ENCODE peak calls at places on chromosome 22, in eight cellular contexts. V is nephron progenitor cell; D is CD4-positive, alpha-beta T cell; M is BE2C; O is body of pancreas; W is stomach; B is CD8-positive, alpha-beta T cell; L is transverse colon. S is an unnamed sample.
A peak's percentile ranks its signal among the peaks of the same experiment; 100 is the strongest.

GRCh38 chr22:23722724-23723123 is 28.2 kb downstream of the ZNF70 start:
- DNase-seq in V (no peak), D (no peak), M (no peak), O (no peak), W (no peak), B (no peak), L (no peak), S (no peak)

GRCh38 chr22:42177891-42178336 is 47.3 kb upstream of the CYP2D6 start:
- DNase-seq in V (no peak), D (no peak), M (no peak), O (peak; percentile 35), W (no peak), B (no peak), L (no peak), S (no peak)

GRCh38 chr22:43375951-43376455 is 32.8 kb upstream of the SCUBE1 start:
- DNase-seq in V (no peak), D (no peak), M (no peak), O (no peak), W (no peak), B (no peak), L (no peak), S (no peak)

GRCh38 chr22:44795701-44796630 is 43.6 kb downstream of the ARHGAP8 start:
- DNase-seq in V (no peak), D (no peak), M (no peak), O (no peak), W (no peak), B (no peak), L (no peak), S (no peak)

GRCh38 chr22:32761251-32761903 is 40.1 kb upstream of the TIMP3 start:
- DNase-seq in V (no peak), D (no peak), M (no peak), O (no peak), W (no peak), B (no peak), L (no peak), S (no peak)

GRCh38 chr22:41915035-41915782 is at the start of gene SHISA8:
- DNase-seq in V (peak; percentile 74), D (peak; percentile 62), M (peak; percentile 60), O (peak; percentile 65), W (peak; percentile 67), B (peak; percentile 32), L (peak; percentile 64), S (peak; percentile 56)

GRCh38 chr22:37681001-37681424 is 5.1 kb upstream of the NOL12 start:
- DNase-seq in V (no peak), D (no peak), M (no peak), O (no peak), W (no peak), B (no peak), L (no peak), S (no peak)

GRCh38 chr22:39444247-39444800 is 12.5 kb upstream of the MGAT3 start:
- DNase-seq in V (no peak), D (no peak), M (no peak), O (no peak), W (no peak), B (no peak), L (no peak), S (no peak)

GRCh38 chr22:30777589-30777988 is 82.9 kb downstream of the OSBP2 start:
- DNase-seq in V (no peak), D (no peak), M (no peak), O (no peak), W (no peak), B (no peak), L (no peak), S (no peak)

GRCh38 chr22:32567544-32567943 is 92.9 kb downstream of the FBXO7 start:
- DNase-seq in V (no peak), D (no peak), M (no peak), O (no peak), W (no peak), B (no peak), L (no peak), S (no peak)

GRCh38 chr22:43397766-43398165 is 14.0 kb upstream of the MPPED1 start:
- DNase-seq in V (no peak), D (no peak), M (no peak), O (no peak), W (no peak), B (no peak), L (no peak), S (no peak)

GRCh38 chr22:37303821-37304274 is 21.5 kb downstream of the CYTH4 start:
- DNase-seq in V (no peak), D (no peak), M (peak; percentile 49), O (no peak), W (no peak), B (no peak), L (no peak), S (no peak)

GRCh38 chr22:32324505-32325415 is 32.9 kb upstream of the RFPL3 start:
- DNase-seq in V (no peak), D (no peak), M (no peak), O (no peak), W (peak; percentile 21), B (no peak), L (no peak), S (no peak)

GRCh38 chr22:32785636-32786418 is 15.7 kb upstream of the TIMP3 start:
- DNase-seq in V (no peak), D (no peak), M (no peak), O (no peak), W (no peak), B (no peak), L (no peak), S (no peak)

GRCh38 chr22:38549106-38549884 is 20.7 kb downstream of the DMC1 start:
- DNase-seq in V (no peak), D (no peak), M (no peak), O (no peak), W (no peak), B (no peak), L (no peak), S (no peak)

GRCh38 chr22:25896098-25896497 is 154.1 kb downstream of the MYO18B start:
- DNase-seq in V (no peak), D (no peak), M (no peak), O (no peak), W (no peak), B (no peak), L (no peak), S (no peak)
- TF ChIP-seq CTCF in V (no peak), D (no peak), M (peak; percentile 47), O (no peak), W (no peak), B (no peak), L (no peak), S (no peak)

GRCh38 chr22:34301569-34301968 is 381.3 kb upstream of the LARGE1 start:
- DNase-seq in V (no peak), D (no peak), M (no peak), O (no peak), W (no peak), B (no peak), L (no peak), S (no peak)
- TF ChIP-seq CTCF in V (no peak), D (no peak), M (no peak), O (no peak), W (no peak), B (no peak), L (no peak), S (no peak)

GRCh38 chr22:36277482-36278291 is 24.8 kb downstream of the APOL1 start:
- DNase-seq in V (peak; percentile 61), D (peak; percentile 45), M (peak; percentile 60), O (peak; percentile 69), W (peak; percentile 65), B (peak; percentile 44), L (peak; percentile 68), S (no peak)
- TF ChIP-seq CTCF in V (peak; percentile 67), D (peak; percentile 72), M (peak; percentile 74), O (peak; percentile 67), W (peak; percentile 87), B (peak; percentile 73), L (peak; percentile 81), S (peak; percentile 75)

DNA sequence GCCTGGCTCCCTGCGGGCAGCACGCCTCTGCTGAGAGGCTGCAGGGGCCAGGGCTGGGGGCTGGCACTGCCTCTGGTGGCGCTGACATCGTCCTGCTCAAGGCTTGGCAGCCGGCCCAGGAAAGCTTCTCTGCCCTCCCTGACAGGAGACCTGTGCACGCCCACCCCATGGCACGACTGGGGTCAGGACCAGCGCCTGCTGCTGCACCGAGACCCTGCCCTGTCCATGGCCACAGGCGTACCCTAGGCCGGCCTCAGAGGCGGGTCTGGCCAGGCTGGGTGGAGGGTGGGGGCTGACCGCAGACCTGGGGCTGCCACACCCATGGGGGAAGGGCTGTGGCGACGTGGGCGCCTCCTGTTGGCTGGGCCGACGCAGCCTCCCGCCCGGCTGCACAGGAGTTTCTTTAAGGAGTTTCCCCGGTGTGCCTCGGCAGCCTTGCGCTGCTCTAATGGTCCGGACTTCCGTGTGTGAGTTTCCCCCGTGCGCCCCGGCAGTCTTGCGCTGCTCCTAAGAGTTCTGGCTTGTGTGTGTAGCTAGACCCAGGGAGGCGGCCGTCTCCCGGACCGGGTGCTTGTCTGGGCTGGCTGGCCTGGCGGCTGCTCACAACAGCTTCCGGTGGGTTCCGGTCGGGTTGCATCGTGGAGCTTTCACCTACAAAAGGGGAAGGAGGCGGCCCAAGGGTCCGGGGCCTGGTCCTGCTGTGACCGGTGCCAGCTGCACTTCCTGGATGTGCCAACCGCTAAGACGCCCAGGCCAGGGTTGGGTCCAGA is 4.7 kb downstream of the TRABD start:
- DNase-seq in V (peak; percentile 48), D (peak; percentile 77), M (peak; percentile 94), O (peak; percentile 91), W (peak; percentile 88), B (peak; percentile 74), L (peak; percentile 91), S (peak; percentile 70)
- TF ChIP-seq CTCF in V (no peak), D (peak; percentile 70), M (peak; percentile 40), O (no peak), W (peak; percentile 23), B (peak; percentile 42), L (peak; percentile 28), S (peak; percentile 16)

GRCh38 chr22:20111045-20111688 is 4.7 kb upstream of the RANBP1 start:
- DNase-seq in V (no peak), D (no peak), M (peak; percentile 74), O (no peak), W (no peak), B (no peak), L (no peak), S (no peak)
- TF ChIP-seq CTCF in V (peak; percentile 30), D (peak; percentile 46), M (peak; percentile 81), O (peak; percentile 8), W (peak; percentile 27), B (peak; percentile 38), L (no peak), S (peak; percentile 44)

S was measured in mesothelial cell of epicardium.